ENCODE peak calls at places on chromosomes 2 and 18, in four cellular contexts. H is fibroblast of mammary gland, M is fibroblast of lung, Y is foreskin fibroblast. J is an unnamed sample.
A peak's percentile ranks its signal among the peaks of the same experiment; 100 is the strongest.

GRCh38 chr2:45892757-45893156 is 241.3 kb downstream of the PRKCE start:
- DNase-seq in H (peak; percentile 68), M (peak; percentile 34), Y (no peak), J (no peak)

GRCh38 chr2:241315879-241316700 is at the start of gene SEPTIN2:
- DNase-seq in H (peak; percentile 41), M (peak; percentile 63), Y (peak; percentile 30), J (no peak)

GRCh38 chr18:76419811-76420210 is 75.2 kb downstream of the ZNF516 start:
- DNase-seq in H (no peak), M (no peak), Y (no peak), J (no peak)

GRCh38 chr18:13500227-13500865 is 226.0 kb downstream of the FAM210A start:
- DNase-seq in H (peak; percentile 48), M (peak; percentile 56), Y (peak; percentile 20), J (peak; percentile 31)

GRCh38 chr2:168731002-168731401 is 71.4 kb upstream of the NOSTRIN start:
- DNase-seq in H (no peak), M (no peak), Y (no peak), J (no peak)

GRCh38 chr2:59176737-59177136 is 935.6 kb upstream of the FANCL start:
- DNase-seq in H (no peak), M (no peak), Y (no peak), J (no peak)

GRCh38 chr2:126657636-126658315 is 1.8 kb downstream of the GYPC start:
- DNase-seq in H (peak; percentile 99), M (peak; percentile 100), Y (peak; percentile 99), J (peak; percentile 69)

GRCh38 chr2:183192343-183192742 is 68.1 kb downstream of the NUP35 start:
- DNase-seq in H (no peak), M (no peak), Y (no peak), J (no peak)

GRCh38 chr2:177616066-177616465 is 223.5 kb downstream of the AGPS start:
- DNase-seq in H (no peak), M (no peak), Y (no peak), J (no peak)

GRCh38 chr2:177622516-177622915 is 229.9 kb downstream of the AGPS start:
- DNase-seq in H (no peak), M (no peak), Y (no peak), J (no peak)

GRCh38 chr2:177618270-177619253 is 226.0 kb downstream of the AGPS start:
- DNase-seq in H (peak; percentile 81), M (peak; percentile 87), Y (peak; percentile 78), J (peak; percentile 29)

GRCh38 chr2:177616731-177617130 is 224.2 kb downstream of the AGPS start:
- DNase-seq in H (no peak), M (no peak), Y (no peak), J (no peak)

GRCh38 chr2:177617849-177618248 is 225.3 kb downstream of the AGPS start:
- DNase-seq in H (no peak), M (no peak), Y (no peak), J (no peak)
- H3K4me3 ChIP-seq in H (peak overlapping the region; percentile 96), M (peak overlapping the region; percentile 90), Y (peak overlapping the region; percentile 87), J (peak overlapping the region; percentile 92)

DNA sequence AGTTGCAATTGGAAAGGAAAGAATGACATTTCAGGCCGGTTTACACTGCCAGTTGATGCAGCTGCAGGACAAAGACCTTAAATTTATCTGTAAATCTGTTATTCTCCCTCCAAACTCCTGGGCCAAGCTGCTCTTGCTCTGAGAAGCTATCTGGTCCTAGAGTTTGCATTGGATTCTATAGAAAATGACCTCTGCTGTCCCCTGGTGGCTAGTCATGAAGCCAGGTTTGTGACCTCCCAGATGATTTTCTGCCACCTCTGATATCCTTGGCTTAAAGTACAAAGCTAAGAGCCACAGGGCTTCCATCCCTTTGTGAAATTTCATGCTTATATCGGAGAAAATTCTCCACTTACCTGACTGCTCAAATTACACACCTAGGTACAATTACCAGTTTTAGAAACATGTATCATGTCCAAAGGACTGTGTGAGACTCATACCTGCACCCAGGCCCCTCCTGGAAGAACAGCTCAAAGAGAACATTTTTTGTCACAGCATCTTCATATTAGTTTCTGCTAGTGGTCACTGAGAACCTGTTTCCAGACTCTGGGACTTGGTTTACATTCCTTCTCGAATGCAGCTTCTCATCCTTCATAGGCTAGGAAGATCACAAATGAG is 28.9 kb upstream of the IER3IP1 start:
- DNase-seq in H (peak; percentile 42), M (peak; percentile 40), Y (peak; percentile 6), J (no peak)
- TF ChIP-seq CTCF in H (peak; percentile 90), M (peak; percentile 89), Y (peak; percentile 79), J (peak; percentile 96)

GRCh38 chr18:36456622-36457021 is 159.1 kb downstream of the FHOD3 start:
- DNase-seq in H (no peak), M (no peak), Y (no peak), J (no peak)
- H3K4me3 ChIP-seq in H (no peak overlapping the region), M (no peak overlapping the region), Y (no peak overlapping the region), J (no peak overlapping the region)

DNA sequence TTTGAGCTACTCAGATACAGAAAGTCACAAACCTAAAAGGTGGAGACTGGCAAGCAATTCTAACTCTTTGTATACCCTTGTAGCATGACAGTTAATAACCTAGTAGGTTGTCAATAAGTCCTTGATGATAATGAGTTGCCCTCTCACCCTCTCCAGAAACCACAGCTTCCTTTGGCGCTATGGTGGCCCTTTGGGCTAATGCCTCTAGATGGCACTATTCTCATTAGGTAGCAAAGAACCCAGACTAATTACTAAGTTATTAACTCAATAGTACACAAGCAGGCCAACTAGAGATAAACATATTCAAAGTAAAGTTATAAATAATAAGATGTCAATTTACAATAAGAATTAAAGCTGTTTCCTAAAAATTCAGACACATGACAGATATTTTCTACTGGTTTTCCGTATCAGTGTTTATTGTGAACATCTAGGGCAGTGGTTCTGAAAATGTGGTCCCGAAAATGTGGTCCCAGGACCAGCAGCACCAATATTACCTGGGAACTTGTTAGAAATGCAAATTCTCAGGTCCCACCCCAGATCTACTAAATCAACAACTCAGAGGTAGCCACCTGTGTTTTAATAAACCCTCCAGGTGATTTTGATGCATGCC is 41.1 kb downstream of the LDAH start:
- DNase-seq in H (peak; percentile 44), M (peak; percentile 28), Y (no peak), J (no peak)
- TF ChIP-seq CTCF in H (peak; percentile 69), M (peak; percentile 67), Y (peak; percentile 67), J (peak; percentile 64)

DNA sequence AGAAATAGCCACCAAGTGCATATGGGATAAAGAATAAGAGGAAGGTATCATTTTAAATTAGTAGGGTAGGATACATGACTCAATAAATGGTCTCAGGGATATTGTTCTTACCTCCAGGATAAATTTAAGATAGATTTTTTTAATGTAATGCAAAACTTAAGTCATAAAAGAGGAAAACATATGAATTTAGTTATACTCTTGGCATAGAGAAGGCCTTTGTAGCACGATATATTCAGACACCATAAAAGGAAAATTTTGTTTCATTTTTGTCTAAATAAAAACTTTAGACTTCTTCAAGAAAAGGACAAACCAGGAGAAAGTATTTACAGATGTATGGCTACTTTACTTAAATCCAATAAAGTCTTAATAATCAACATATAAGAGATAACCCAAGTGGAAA is 78.5 kb upstream of the CAB39 start:
- DNase-seq in H (no peak), M (no peak), Y (no peak), J (no peak)
- H3K4me3 ChIP-seq in H (no peak overlapping the region), M (no peak overlapping the region), Y (no peak overlapping the region), J (no peak overlapping the region)

J was measured in retinal pigment epithelial cell.